ENCODE peak calls at places on chromosomes 12 and 14, in five cellular contexts. X is A549, Z is K562, W is HepG2, H is GM12878. B is an unnamed sample.

GRCh38 chr12:49615725-49616124 is 7.6 kb upstream of the PRPF40B start:
- DNase-seq in W (no peak), H (no peak), X (no peak), Z (no peak), B (no peak)

GRCh38 chr14:99201351-99202073 is 70.5 kb downstream of the BCL11B start:
- DNase-seq in H (no peak), W (no peak), Z (no peak), X (peak; percentile 21), B (no peak)

GRCh38 chr12:65666876-65667275 is 157.4 kb upstream of the HMGA2 start:
- DNase-seq in X (no peak), Z (peak; percentile 78), W (no peak), H (no peak), B (no peak)

GRCh38 chr14:91396959-91397815 is 20.4 kb downstream of the CCDC88C start:
- DNase-seq in W (no peak), Z (peak; percentile 19), H (no peak), X (no peak), B (peak; percentile 51)

GRCh38 chr12:99915251-99916082 is 69.3 kb downstream of the ANKS1B start:
- DNase-seq in Z (no peak), W (no peak), X (peak; percentile 22), H (no peak), B (no peak)

GRCh38 chr14:51454351-51454750 is 197.4 kb upstream of the FRMD6 start:
- DNase-seq in H (no peak), X (no peak), Z (no peak), W (no peak), B (no peak)

GRCh38 chr14:100675664-100676063 is 51.0 kb upstream of the DLK1 start:
- DNase-seq in Z (no peak), W (no peak), H (no peak), X (no peak), B (no peak)

GRCh38 chr12:54984602-54985376 is at the start of gene TESPA1:
- DNase-seq in H (peak; percentile 90), Z (peak; percentile 65), W (no peak), X (no peak), B (no peak)

GRCh38 chr12:66713984-66714383 is 35.1 kb upstream of the GRIP1 start:
- DNase-seq in X (no peak), W (no peak), Z (no peak), H (no peak), B (no peak)

GRCh38 chr12:19239046-19239445 is 109.5 kb downstream of the PLEKHA5 start:
- DNase-seq in H (no peak), X (no peak), Z (no peak), W (no peak), B (no peak)

GRCh38 chr12:19234991-19235876 is 105.7 kb downstream of the PLEKHA5 start:
- DNase-seq in Z (no peak), X (no peak), W (peak; percentile 12), H (no peak), B (no peak)

GRCh38 chr12:19238520-19238919 is 109.0 kb downstream of the PLEKHA5 start:
- DNase-seq in H (no peak), W (no peak), Z (no peak), X (no peak), B (no peak)

GRCh38 chr12:19234171-19234704 is 104.7 kb downstream of the PLEKHA5 start:
- DNase-seq in Z (no peak), W (no peak), H (no peak), X (no peak), B (no peak)

GRCh38 chr12:19236656-19237055 is 107.1 kb downstream of the PLEKHA5 start:
- DNase-seq in W (no peak), X (no peak), Z (peak; percentile 19), H (no peak), B (no peak)
- TF ChIP-seq ESRRA in W (no peak), X (no peak), Z (no peak), H (no peak), B (no peak)

GRCh38 chr12:127388985-127389384 is 878.0 kb upstream of the TMEM132C start:
- DNase-seq in X (no peak), W (no peak), Z (no peak), H (no peak), B (no peak)
- TF ChIP-seq USF2 in X (no peak), W (no peak), Z (no peak), H (no peak), B (no peak)

GRCh38 chr14:31583043-31583442 is 21.8 kb downstream of the NUBPL start:
- DNase-seq in X (no peak), W (no peak), H (no peak), Z (no peak), B (no peak)

GRCh38 chr14:31580234-31580633 is 19.0 kb downstream of the NUBPL start:
- DNase-seq in X (no peak), W (peak; percentile 63), Z (no peak), H (no peak), B (no peak)

GRCh38 chr14:31578266-31578665 is 17.1 kb downstream of the NUBPL start:
- DNase-seq in H (no peak), Z (no peak), X (no peak), W (no peak), B (no peak)

GRCh38 chr14:31578792-31579191 is 17.6 kb downstream of the NUBPL start:
- DNase-seq in X (no peak), W (no peak), Z (no peak), H (no peak), B (no peak)

GRCh38 chr14:31582286-31582691 is 21.1 kb downstream of the NUBPL start:
- DNase-seq in W (no peak), X (no peak), Z (no peak), H (no peak), B (no peak)
- TF ChIP-seq ESRRA in W (no peak), X (no peak), Z (no peak), H (no peak), B (no peak)

GRCh38 chr12:2984698-2985097 is 25.5 kb downstream of the TEAD4 start:
- DNase-seq in H (no peak), W (no peak), Z (no peak), X (no peak), B (no peak)

GRCh38 chr12:2984249-2984648 is 25.1 kb downstream of the TEAD4 start:
- DNase-seq in H (no peak), Z (no peak), X (no peak), W (no peak), B (no peak)

GRCh38 chr12:2992724-2993123 is 33.5 kb downstream of the TEAD4 start:
- DNase-seq in Z (no peak), H (no peak), W (no peak), X (no peak), B (no peak)

GRCh38 chr12:2986876-2987275 is 27.7 kb downstream of the TEAD4 start:
- DNase-seq in W (no peak), Z (no peak), H (no peak), X (no peak), B (no peak)

DNA sequence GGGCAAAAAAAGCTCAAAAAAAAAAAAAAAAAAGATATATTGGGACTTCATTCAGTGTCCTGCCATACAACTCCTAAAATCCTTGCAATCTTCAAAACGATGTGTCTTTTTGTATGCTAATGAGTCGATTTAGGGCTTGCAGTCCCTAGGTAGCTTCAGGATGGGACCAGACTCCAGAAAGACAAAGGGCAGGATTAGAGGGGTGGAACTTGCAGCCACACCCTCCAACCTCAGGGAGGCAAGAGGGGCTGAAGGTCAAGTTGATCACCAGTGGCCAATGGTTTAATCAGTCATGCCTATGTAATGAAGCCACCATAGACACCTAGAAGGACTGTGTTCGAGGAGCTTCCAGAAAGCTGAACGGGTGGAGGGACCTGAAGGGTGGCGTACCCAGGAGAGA is 29.3 kb downstream of the TEAD4 start:
- DNase-seq in H (no peak), W (no peak), Z (no peak), X (no peak), B (no peak)
- TF ChIP-seq USF2 in H (no peak), W (no peak), Z (no peak), X (no peak), B (no peak)

DNA sequence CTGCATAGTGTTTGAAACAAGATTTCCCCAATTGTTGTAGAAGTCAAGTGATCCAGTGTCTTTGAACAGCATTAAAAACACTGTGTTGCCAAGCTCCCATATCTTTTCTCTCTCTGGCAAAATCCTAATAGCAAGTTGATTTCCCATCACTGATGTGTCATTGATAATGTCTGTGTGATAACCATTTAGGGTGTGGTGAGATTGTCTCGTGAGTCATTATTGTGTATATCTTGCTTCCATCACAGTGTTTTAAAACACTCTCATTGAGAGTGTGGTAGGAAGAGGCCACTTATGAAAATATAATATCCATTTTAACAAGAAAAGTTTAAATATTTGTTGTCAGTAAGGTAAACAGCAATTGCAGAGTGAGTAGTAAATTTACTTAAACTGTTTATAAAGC is 74.7 kb downstream of the PRORP start:
- DNase-seq in X (no peak), Z (no peak), W (no peak), H (no peak), B (no peak)
- TF ChIP-seq ESRRA in X (no peak), Z (no peak), W (no peak), H (no peak), B (no peak)

GRCh38 chr14:92501891-92502351 is 11.7 kb upstream of the RIN3 start:
- DNase-seq in W (no peak), Z (no peak), H (no peak), X (no peak), B (no peak)
- TF ChIP-seq USF2 in W (no peak), Z (no peak), H (no peak), X (no peak), B (no peak)

GRCh38 chr12:132186857-132187620 is 42.8 kb downstream of the NOC4L start:
- DNase-seq in H (no peak), X (no peak), Z (no peak), W (no peak), B (no peak)
- TF ChIP-seq ESRRA in H (no peak), X (no peak), Z (no peak), W (no peak), B (no peak)

GRCh38 chr14:24761141-24761540 is 127.2 kb upstream of the GZMB start:
- DNase-seq in Z (no peak), W (peak; percentile 28), H (no peak), X (no peak), B (no peak)
- TF ChIP-seq USF2 in Z (no peak), W (no peak), H (no peak), X (no peak), B (no peak)

DNA sequence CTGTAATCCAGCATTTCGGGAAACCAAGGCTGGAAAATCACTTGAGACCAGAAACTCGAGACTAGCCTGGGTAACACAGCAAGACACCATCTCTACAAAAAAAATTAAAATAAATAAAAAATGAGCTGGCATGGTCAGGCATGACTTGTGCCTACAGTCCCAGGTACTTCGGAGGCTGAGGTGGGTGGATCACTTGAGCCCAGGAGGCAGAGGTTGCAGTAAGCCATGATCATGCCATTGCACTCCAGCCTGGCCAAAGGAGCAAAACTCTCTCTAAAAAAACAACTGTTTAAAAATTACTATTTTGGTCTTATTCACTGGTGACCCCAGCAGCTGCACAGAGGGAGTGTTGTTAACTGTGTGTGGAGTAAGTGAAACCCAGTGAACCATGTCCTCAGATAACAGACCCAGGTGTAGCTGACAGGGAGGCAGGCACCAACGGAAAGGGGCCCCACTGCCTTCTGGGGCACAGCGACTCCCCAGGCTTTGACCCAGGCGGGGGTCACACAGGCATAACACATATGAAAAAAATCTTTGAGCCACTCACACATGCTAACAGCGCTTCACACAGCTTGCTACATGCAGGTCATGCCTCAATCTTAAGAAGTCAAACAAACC is 12.1 kb downstream of the DDX54 start:
- DNase-seq in Z (no peak), H (no peak), W (no peak), X (no peak), B (no peak)
- TF ChIP-seq ESRRA in Z (no peak), H (no peak), W (no peak), X (no peak), B (no peak)

GRCh38 chr14:54105898-54106297 is 149.3 kb upstream of the BMP4 start:
- DNase-seq in Z (no peak), X (no peak), W (no peak), H (no peak), B (no peak)
- TF ChIP-seq USF2 in Z (no peak), X (no peak), W (no peak), H (no peak), B (no peak)